ENCODE peak calls at places on chromosomes 1 and 21, in nine cellular contexts. N is neural crest cell, K is fibroblast of pulmonary artery, J is fibroblast of lung, S is A549, Z is nephron progenitor cell, P is PC-9, R is tibial nerve, M is progenitor cell of endocrine pancreas. Q is an unnamed sample.

GRCh38 chr1:81693316-81693715 is 107.4 kb upstream of the ADGRL2 start:
- DNase-seq in P (no peak), S (no peak), J (no peak), K (no peak), R (no peak), N (no peak), M (no peak), Z (no peak), Q (peak; percentile 27)

GRCh38 chr1:22810378-22810777 is 99.7 kb downstream of the EPHB2 start:
- DNase-seq in S (no peak), K (no peak), J (no peak), Z (no peak), P (no peak), N (no peak), R (no peak), M (no peak), Q (no peak)

GRCh38 chr1:175708787-175709186 is 34.6 kb downstream of the TNR start:
- DNase-seq in N (no peak), K (no peak), Z (no peak), M (no peak), S (peak; percentile 7), P (no peak), J (no peak), R (no peak), Q (no peak)

GRCh38 chr1:42926235-42926869 is 32.3 kb downstream of the SLC2A1 start:
- DNase-seq in S (no peak), Z (no peak), J (no peak), N (no peak), M (no peak), R (no peak), K (no peak), P (no peak), Q (no peak)

GRCh38 chr1:2400576-2400909 is 8.9 kb downstream of the RER1 start:
- DNase-seq in Z (no peak), R (no peak), S (no peak), J (no peak), P (no peak), M (no peak), K (no peak), N (no peak), Q (no peak)

GRCh38 chr1:153793973-153794615 is 18.9 kb downstream of the SLC27A3 start:
- DNase-seq in K (no peak), J (no peak), S (no peak), R (no peak), Z (no peak), N (no peak), P (no peak), M (no peak), Q (no peak)

GRCh38 chr1:233598891-233599541 is 14.9 kb upstream of the KCNK1 start:
- DNase-seq in S (no peak), N (no peak), M (no peak), R (no peak), P (no peak), K (peak; percentile 2), J (no peak), Z (no peak), Q (no peak)

GRCh38 chr1:197173571-197174482 is 27.4 kb upstream of the ASPM start:
- DNase-seq in K (peak; percentile 88), R (no peak), N (no peak), M (no peak), P (peak; percentile 83), Z (no peak), J (peak; percentile 58), S (peak; percentile 68), Q (peak; percentile 47)

GRCh38 chr1:46613661-46614603 is 2.7 kb downstream of the MOB3C start:
- DNase-seq in M (no peak), K (peak; percentile 83), N (peak; percentile 44), Z (peak; percentile 60), S (peak; percentile 14), P (no peak), R (peak; percentile 91), J (peak; percentile 82), Q (peak; percentile 68)

GRCh38 chr1:1361982-1362423 is 3.6 kb upstream of the MXRA8 start:
- DNase-seq in P (no peak), M (peak; percentile 8), R (peak; percentile 54), K (peak; percentile 79), S (no peak), J (peak; percentile 86), N (no peak), Z (peak; percentile 52), Q (peak; percentile 84)

GRCh38 chr1:167052389-167052788 is 37.8 kb downstream of the GPA33 start:
- DNase-seq in M (no peak), K (peak; percentile 4), N (peak; percentile 22), S (peak; percentile 61), Z (peak; percentile 26), J (no peak), R (no peak), P (no peak), Q (no peak)

GRCh38 chr21:39452965-39453332 is 1.2 kb downstream of the SH3BGR start:
- DNase-seq in S (no peak), Z (no peak), M (no peak), K (no peak), J (no peak), N (no peak), P (no peak), R (no peak), Q (no peak)

GRCh38 chr1:192807221-192807967 is 1.4 kb upstream of the RGS2 start:
- DNase-seq in K (peak; percentile 61), J (peak; percentile 66), R (no peak), M (no peak), P (no peak), N (no peak), Z (no peak), S (peak; percentile 60), Q (peak; percentile 72)
- TF ChIP-seq CTCF in K (peak; percentile 20), J (peak; percentile 32), R (peak; percentile 29), M (no peak), P (no peak), N (no peak), Z (no peak), S (peak; percentile 60), Q (peak; percentile 10)

GRCh38 chr1:118974641-118975040 is 13.5 kb downstream of the TBX15 start:
- DNase-seq in Z (no peak), K (no peak), J (no peak), P (no peak), N (no peak), R (no peak), M (no peak), S (no peak), Q (no peak)

GRCh38 chr1:118973032-118973431 is 15.1 kb downstream of the TBX15 start:
- DNase-seq in K (no peak), M (no peak), P (no peak), N (no peak), R (no peak), J (no peak), S (no peak), Z (no peak), Q (no peak)

GRCh38 chr1:118973536-118974160 is 14.5 kb downstream of the TBX15 start:
- DNase-seq in R (no peak), N (no peak), S (no peak), Z (no peak), P (no peak), M (no peak), K (no peak), J (no peak), Q (peak; percentile 79)

GRCh38 chr1:118970451-118970850 is 17.7 kb downstream of the TBX15 start:
- DNase-seq in N (no peak), R (no peak), K (no peak), P (no peak), S (no peak), Z (no peak), M (no peak), J (no peak), Q (no peak)
- TF ChIP-seq CTCF in N (no peak), R (no peak), K (no peak), P (no peak), S (no peak), Z (no peak), M (no peak), J (no peak), Q (no peak)

DNA sequence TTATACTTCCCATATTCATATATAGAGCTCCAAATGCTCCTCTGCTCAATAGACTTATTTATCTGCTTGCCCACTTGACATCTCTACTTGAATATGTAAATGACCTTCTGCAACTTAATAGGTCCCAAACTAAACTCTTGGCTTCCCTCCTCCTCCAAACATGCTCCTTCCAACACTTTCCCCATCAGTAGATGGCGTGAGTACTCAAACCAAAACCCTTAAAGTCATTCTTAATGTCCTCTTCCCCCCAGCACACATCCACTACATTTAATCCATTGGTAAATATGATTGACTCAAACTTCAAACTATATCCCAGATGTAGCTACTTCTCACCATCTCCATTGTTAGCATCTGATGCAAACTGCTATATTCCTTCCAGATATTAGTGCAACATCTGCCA is 48.5 kb upstream of the PBX1 start:
- DNase-seq in R (no peak), M (no peak), J (peak; percentile 69), N (no peak), K (peak; percentile 60), P (no peak), S (peak; percentile 25), Z (no peak), Q (peak; percentile 47)
- TF ChIP-seq CTCF in R (no peak), M (no peak), J (peak; percentile 43), N (no peak), K (peak; percentile 31), P (no peak), S (no peak), Z (no peak), Q (peak; percentile 23)

GRCh38 chr1:159924791-159925712 is at the start of gene TAGLN2:
- DNase-seq in K (peak; percentile 92), N (peak; percentile 66), J (peak; percentile 91), R (peak; percentile 85), Z (peak; percentile 84), P (peak; percentile 87), S (peak; percentile 92), M (peak; percentile 60), Q (peak; percentile 89)
- TF ChIP-seq CTCF in K (no peak), N (no peak), J (no peak), R (no peak), Z (no peak), P (no peak), S (no peak), M (no peak), Q (no peak)

DNA sequence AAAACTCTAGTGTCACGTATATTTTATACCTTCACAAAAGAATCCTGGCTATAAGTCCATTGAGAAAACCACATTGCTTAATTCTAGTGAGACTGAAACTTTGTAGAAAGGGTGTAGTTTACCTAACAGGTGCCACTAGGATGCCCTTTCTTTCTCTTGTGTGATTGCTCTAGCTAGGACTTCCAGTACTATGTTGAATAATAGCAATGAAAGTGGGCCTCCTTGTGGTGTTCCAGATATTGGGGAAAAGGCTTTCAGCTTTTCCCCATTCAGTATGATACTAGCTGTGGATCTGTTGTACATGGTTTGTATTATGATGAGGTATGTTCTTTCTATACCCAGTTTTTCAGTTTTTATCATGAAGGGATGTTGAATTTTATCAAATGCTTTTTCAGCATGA is 39.7 kb upstream of the CHODL start:
- DNase-seq in N (no peak), M (no peak), S (no peak), P (no peak), K (no peak), Z (no peak), J (no peak), R (no peak), Q (no peak)
- TF ChIP-seq CTCF in N (no peak), M (no peak), S (no peak), P (no peak), K (no peak), Z (no peak), J (no peak), R (no peak), Q (no peak)

GRCh38 chr1:63624911-63625310 is 31.7 kb downstream of the PGM1 start:
- DNase-seq in N (no peak), K (peak; percentile 66), S (no peak), P (no peak), R (no peak), J (peak; percentile 20), Z (no peak), M (no peak), Q (no peak)
- TF ChIP-seq CTCF in N (peak; percentile 53), K (peak; percentile 37), S (no peak), P (no peak), R (no peak), J (peak; percentile 35), Z (no peak), M (peak; percentile 24), Q (peak; percentile 20)

Q was measured in fibroblast of mammary gland.